ENCODE peak calls at places on chromosomes 6 and 20, in six cellular contexts. One of them, this sample, is unnamed. For H3K4me1, the result is how much of the 10 kb centered on the place peaks cover.

GRCh38 chr6:158086706-158087518 is 81.2 kb downstream of the SERAC1 start:
- DNase-seq in trophoblast cell: no peak
- DNase-seq in H1: no peak
- DNase-seq in neuronal stem cell: no peak
- DNase-seq in mesenchymal stem cell: no peak
- DNase-seq in IMR-90: no peak
- DNase-seq in this sample: no peak

GRCh38 chr20:53660078-53660909 is 66.7 kb upstream of the ZNF217 start:
- DNase-seq in trophoblast cell: no peak
- DNase-seq in H1: no peak
- DNase-seq in neuronal stem cell: no peak
- DNase-seq in mesenchymal stem cell: peak
- DNase-seq in IMR-90: peak
- DNase-seq in this sample: peak

GRCh38 chr20:45924391-45925261 is 9.9 kb upstream of the PCIF1 start:
- DNase-seq in trophoblast cell: no peak
- DNase-seq in H1: no peak
- DNase-seq in neuronal stem cell: no peak
- DNase-seq in mesenchymal stem cell: peak
- DNase-seq in IMR-90: peak
- DNase-seq in this sample: no peak

GRCh38 chr20:50194831-50195523 is 4.3 kb downstream of the CEBPB start:
- DNase-seq in trophoblast cell: peak
- DNase-seq in H1: no peak
- DNase-seq in neuronal stem cell: no peak
- DNase-seq in mesenchymal stem cell: peak
- DNase-seq in IMR-90: no peak
- DNase-seq in this sample: no peak

GRCh38 chr6:138182939-138183791 is 21.4 kb downstream of the ARFGEF3 start:
- DNase-seq in trophoblast cell: no peak
- DNase-seq in H1: no peak
- DNase-seq in neuronal stem cell: no peak
- DNase-seq in mesenchymal stem cell: no peak
- DNase-seq in IMR-90: no peak
- DNase-seq in this sample: peak

GRCh38 chr6:50921968-50922367 is 103.3 kb downstream of the TFAP2B start:
- DNase-seq in trophoblast cell: no peak
- DNase-seq in H1: no peak
- DNase-seq in neuronal stem cell: no peak
- DNase-seq in mesenchymal stem cell: no peak
- DNase-seq in IMR-90: no peak
- DNase-seq in this sample: no peak

GRCh38 chr20:18003897-18004296 is 35.1 kb downstream of the MGME1 start:
- DNase-seq in trophoblast cell: peak
- DNase-seq in H1: no peak
- DNase-seq in neuronal stem cell: no peak
- DNase-seq in mesenchymal stem cell: no peak
- DNase-seq in IMR-90: no peak
- DNase-seq in this sample: no peak

GRCh38 chr6:18269253-18269652 is 4.9 kb upstream of the DEK start:
- DNase-seq in trophoblast cell: peak
- DNase-seq in H1: no peak
- DNase-seq in neuronal stem cell: no peak
- DNase-seq in mesenchymal stem cell: peak
- DNase-seq in IMR-90: peak
- DNase-seq in this sample: no peak

GRCh38 chr6:42403831-42404230 is 47.9 kb downstream of the TRERF1 start:
- DNase-seq in trophoblast cell: no peak
- DNase-seq in H1: no peak
- DNase-seq in neuronal stem cell: no peak
- DNase-seq in mesenchymal stem cell: no peak
- DNase-seq in IMR-90: no peak
- DNase-seq in this sample: no peak

GRCh38 chr20:24027229-24027628 is 38.6 kb upstream of the GGTLC1 start:
- DNase-seq in trophoblast cell: no peak
- DNase-seq in H1: no peak
- DNase-seq in neuronal stem cell: no peak
- DNase-seq in mesenchymal stem cell: no peak
- DNase-seq in IMR-90: no peak
- DNase-seq in this sample: no peak

GRCh38 chr6:121093928-121094327 is 240.4 kb downstream of the TBC1D32 start:
- DNase-seq in trophoblast cell: no peak
- DNase-seq in H1: no peak
- DNase-seq in neuronal stem cell: no peak
- DNase-seq in mesenchymal stem cell: peak
- DNase-seq in IMR-90: peak
- DNase-seq in this sample: no peak

GRCh38 chr6:165439928-165440554 is 130.6 kb upstream of the C6orf118 start:
- DNase-seq in trophoblast cell: no peak
- DNase-seq in H1: no peak
- DNase-seq in neuronal stem cell: peak
- DNase-seq in mesenchymal stem cell: peak
- DNase-seq in IMR-90: peak
- DNase-seq in this sample: no peak

GRCh38 chr20:63847374-63848002 is 13.8 kb upstream of the ABHD16B start:
- DNase-seq in trophoblast cell: no peak
- DNase-seq in H1: no peak
- DNase-seq in neuronal stem cell: no peak
- DNase-seq in mesenchymal stem cell: no peak
- DNase-seq in IMR-90: no peak
- DNase-seq in this sample: peak

GRCh38 chr6:34129753-34130152 is 16.1 kb downstream of the GRM4 start:
- DNase-seq in trophoblast cell: no peak
- DNase-seq in H1: no peak
- DNase-seq in neuronal stem cell: no peak
- DNase-seq in mesenchymal stem cell: no peak
- DNase-seq in IMR-90: no peak
- DNase-seq in this sample: peak

GRCh38 chr6:34125939-34126338 is 19.9 kb downstream of the GRM4 start:
- DNase-seq in trophoblast cell: no peak
- DNase-seq in H1: no peak
- DNase-seq in neuronal stem cell: no peak
- DNase-seq in mesenchymal stem cell: no peak
- DNase-seq in IMR-90: no peak
- DNase-seq in this sample: no peak

GRCh38 chr6:34130870-34131269 is 15.0 kb downstream of the GRM4 start:
- DNase-seq in trophoblast cell: no peak
- DNase-seq in H1: no peak
- DNase-seq in neuronal stem cell: no peak
- DNase-seq in mesenchymal stem cell: no peak
- DNase-seq in IMR-90: no peak
- DNase-seq in this sample: no peak

GRCh38 chr6:34126419-34126818 is 19.5 kb downstream of the GRM4 start:
- DNase-seq in trophoblast cell: no peak
- DNase-seq in H1: no peak
- DNase-seq in neuronal stem cell: no peak
- DNase-seq in mesenchymal stem cell: no peak
- DNase-seq in IMR-90: no peak
- DNase-seq in this sample: no peak

GRCh38 chr6:34128045-34128444 is 17.8 kb downstream of the GRM4 start:
- DNase-seq in trophoblast cell: no peak
- DNase-seq in H1: no peak
- DNase-seq in neuronal stem cell: no peak
- DNase-seq in mesenchymal stem cell: no peak
- DNase-seq in IMR-90: no peak
- DNase-seq in this sample: no peak
- H3K14ac ChIP-seq in trophoblast cell: no peak
- H3K14ac ChIP-seq in H1: no peak
- H3K14ac ChIP-seq in neuronal stem cell: no peak
- H3K14ac ChIP-seq in mesenchymal stem cell: no peak
- H3K14ac ChIP-seq in IMR-90: no peak
- H3K14ac ChIP-seq in this sample: no peak

GRCh38 chr6:56757585-56757984 is 114.9 kb upstream of the DST start:
- DNase-seq in trophoblast cell: peak
- DNase-seq in H1: no peak
- DNase-seq in neuronal stem cell: no peak
- DNase-seq in mesenchymal stem cell: peak
- DNase-seq in IMR-90: peak
- DNase-seq in this sample: no peak

GRCh38 chr6:56756791-56757582 is 114.3 kb upstream of the DST start:
- DNase-seq in trophoblast cell: no peak
- DNase-seq in H1: no peak
- DNase-seq in neuronal stem cell: no peak
- DNase-seq in mesenchymal stem cell: peak
- DNase-seq in IMR-90: peak
- DNase-seq in this sample: no peak

GRCh38 chr6:56755040-56755439 is 112.4 kb upstream of the DST start:
- DNase-seq in trophoblast cell: no peak
- DNase-seq in H1: no peak
- DNase-seq in neuronal stem cell: no peak
- DNase-seq in mesenchymal stem cell: no peak
- DNase-seq in IMR-90: no peak
- DNase-seq in this sample: no peak

GRCh38 chr6:56758120-56758519 is 115.4 kb upstream of the DST start:
- DNase-seq in trophoblast cell: peak
- DNase-seq in H1: no peak
- DNase-seq in neuronal stem cell: no peak
- DNase-seq in mesenchymal stem cell: no peak
- DNase-seq in IMR-90: no peak
- DNase-seq in this sample: no peak

DNA sequence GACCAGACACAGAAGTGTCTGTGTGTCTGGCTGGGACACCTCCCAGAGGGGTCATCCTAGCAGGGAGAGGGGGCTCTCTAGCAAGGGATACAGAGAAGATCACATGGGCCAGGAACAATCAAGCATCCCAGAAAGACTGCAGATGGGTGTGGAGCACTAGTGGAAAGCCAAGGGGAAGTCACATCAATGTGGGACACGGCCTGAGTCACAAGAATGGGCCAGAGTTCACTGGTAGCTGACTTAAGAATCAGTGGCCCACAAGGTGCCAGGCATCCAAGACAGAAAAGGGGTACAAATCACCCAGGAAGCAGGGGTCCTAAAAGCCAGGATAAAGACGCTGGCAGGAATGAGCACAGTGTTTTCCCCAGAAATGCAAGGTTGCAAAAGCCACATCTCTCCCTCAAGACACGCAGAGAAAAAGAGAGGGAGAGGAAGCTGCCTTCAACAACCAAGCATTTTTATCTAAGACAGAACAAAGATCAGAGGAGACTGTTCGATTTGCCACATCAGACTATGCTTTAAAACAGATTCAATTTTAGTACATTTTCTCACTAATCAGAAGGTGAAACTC is 113.6 kb upstream of the DST start:
- DNase-seq in trophoblast cell: no peak
- DNase-seq in H1: no peak
- DNase-seq in neuronal stem cell: no peak
- DNase-seq in mesenchymal stem cell: peak
- DNase-seq in IMR-90: no peak
- DNase-seq in this sample: no peak
- H3K4me1 ChIP-seq in trophoblast cell: under half
- H3K4me1 ChIP-seq in H1: under half
- H3K4me1 ChIP-seq in neuronal stem cell: under half
- H3K4me1 ChIP-seq in mesenchymal stem cell: under half
- H3K4me1 ChIP-seq in IMR-90: under half
- H3K4me1 ChIP-seq in this sample: under half

GRCh38 chr6:133241901-133242760 is 974 bp downstream of the EYA4 start:
- DNase-seq in trophoblast cell: no peak
- DNase-seq in H1: no peak
- DNase-seq in neuronal stem cell: peak
- DNase-seq in mesenchymal stem cell: peak
- DNase-seq in IMR-90: peak
- DNase-seq in this sample: peak

GRCh38 chr6:133241088-133241900 is at the start of gene EYA4:
- DNase-seq in trophoblast cell: no peak
- DNase-seq in H1: no peak
- DNase-seq in neuronal stem cell: peak
- DNase-seq in mesenchymal stem cell: peak
- DNase-seq in IMR-90: peak
- DNase-seq in this sample: peak

GRCh38 chr6:133243723-133244122 is 2.6 kb downstream of the EYA4 start:
- DNase-seq in trophoblast cell: no peak
- DNase-seq in H1: no peak
- DNase-seq in neuronal stem cell: no peak
- DNase-seq in mesenchymal stem cell: no peak
- DNase-seq in IMR-90: no peak
- DNase-seq in this sample: no peak

GRCh38 chr6:133242761-133243590 is 1.8 kb downstream of the EYA4 start:
- DNase-seq in trophoblast cell: no peak
- DNase-seq in H1: no peak
- DNase-seq in neuronal stem cell: peak
- DNase-seq in mesenchymal stem cell: peak
- DNase-seq in IMR-90: peak
- DNase-seq in this sample: peak

GRCh38 chr6:133240511-133241087 is 558 bp upstream of the EYA4 start:
- DNase-seq in trophoblast cell: no peak
- DNase-seq in H1: no peak
- DNase-seq in neuronal stem cell: peak
- DNase-seq in mesenchymal stem cell: peak
- DNase-seq in IMR-90: peak
- DNase-seq in this sample: peak
- H3K14ac ChIP-seq in trophoblast cell: no peak
- H3K14ac ChIP-seq in H1: no peak
- H3K14ac ChIP-seq in neuronal stem cell: no peak
- H3K14ac ChIP-seq in mesenchymal stem cell: no peak
- H3K14ac ChIP-seq in IMR-90: peak
- H3K14ac ChIP-seq in this sample: no peak

GRCh38 chr20:34022843-34023234 is 29.1 kb downstream of the RALY start:
- DNase-seq in trophoblast cell: no peak
- DNase-seq in H1: no peak
- DNase-seq in neuronal stem cell: no peak
- DNase-seq in mesenchymal stem cell: no peak
- DNase-seq in IMR-90: no peak
- DNase-seq in this sample: no peak

GRCh38 chr20:34018166-34018565 is 24.5 kb downstream of the RALY start:
- DNase-seq in trophoblast cell: no peak
- DNase-seq in H1: no peak
- DNase-seq in neuronal stem cell: no peak
- DNase-seq in mesenchymal stem cell: no peak
- DNase-seq in IMR-90: no peak
- DNase-seq in this sample: no peak

GRCh38 chr20:34024733-34025351 is 31.1 kb downstream of the RALY start:
- DNase-seq in trophoblast cell: no peak
- DNase-seq in H1: no peak
- DNase-seq in neuronal stem cell: no peak
- DNase-seq in mesenchymal stem cell: no peak
- DNase-seq in IMR-90: no peak
- DNase-seq in this sample: no peak

GRCh38 chr20:34023937-34024732 is 30.4 kb downstream of the RALY start:
- DNase-seq in trophoblast cell: no peak
- DNase-seq in H1: no peak
- DNase-seq in neuronal stem cell: no peak
- DNase-seq in mesenchymal stem cell: no peak
- DNase-seq in IMR-90: no peak
- DNase-seq in this sample: no peak

DNA sequence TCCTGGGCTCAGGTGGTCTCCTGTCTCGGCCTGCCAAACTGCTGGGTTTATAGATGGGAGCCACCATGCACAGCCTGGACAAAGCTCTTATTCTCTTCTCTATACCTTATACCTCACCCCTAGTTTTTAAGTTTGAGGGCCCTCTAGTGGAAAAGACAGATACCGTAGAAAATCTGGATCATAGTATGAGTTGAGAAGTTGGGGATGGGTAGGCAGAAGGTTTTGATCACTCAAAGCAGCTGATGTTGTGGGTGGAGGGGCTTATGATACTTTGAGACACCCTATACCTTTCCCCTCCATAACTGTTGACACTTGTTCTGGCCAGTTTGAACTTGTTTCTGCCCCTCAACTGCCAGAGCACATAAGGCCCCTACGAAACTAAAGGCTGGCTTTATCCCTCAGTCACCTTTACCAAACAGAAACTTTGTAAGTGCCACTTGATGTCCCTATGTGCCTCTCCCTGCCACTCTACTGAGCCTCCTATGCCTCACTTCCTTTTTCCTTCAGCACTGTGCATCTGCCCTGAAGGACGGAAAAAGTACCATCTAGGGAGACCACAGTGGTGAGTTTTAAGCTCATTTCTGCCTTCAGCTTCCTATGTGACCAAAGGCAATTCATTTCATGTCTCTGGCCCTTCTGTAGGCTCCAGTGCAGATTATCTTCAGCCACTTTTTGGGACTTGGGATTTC is 28.6 kb downstream of the RALY start:
- DNase-seq in trophoblast cell: no peak
- DNase-seq in H1: no peak
- DNase-seq in neuronal stem cell: no peak
- DNase-seq in mesenchymal stem cell: peak
- DNase-seq in IMR-90: no peak
- DNase-seq in this sample: no peak
- H3K4me1 ChIP-seq in trophoblast cell: under half
- H3K4me1 ChIP-seq in H1: under half
- H3K4me1 ChIP-seq in neuronal stem cell: under half
- H3K4me1 ChIP-seq in mesenchymal stem cell: under half
- H3K4me1 ChIP-seq in IMR-90: under half
- H3K4me1 ChIP-seq in this sample: under half

This sample was measured in H9.